ENCODE peak calls at places on chromosome 16, in four cellular contexts. T is HCT116, O is SK-N-SH, J is H1. H is an unnamed sample.

GRCh38 chr16:10589106-10589505 is 8.7 kb upstream of the EMP2 start:
- DNase-seq in O (no peak), J (no peak), T (no peak), H (no peak)

GRCh38 chr16:65991149-65991701 is 375.3 kb upstream of the CDH5 start:
- DNase-seq in O (no peak), T (no peak), J (no peak), H (no peak)

GRCh38 chr16:80741716-80742115 is 62.7 kb downstream of the CDYL2 start:
- DNase-seq in T (no peak), J (no peak), O (no peak), H (no peak)

GRCh38 chr16:52069866-52070265 is 477.1 kb downstream of the TOX3 start:
- DNase-seq in O (peak; percentile 0), J (no peak), T (no peak), H (no peak)

GRCh38 chr16:65254144-65254543 is 132.3 kb upstream of the CDH11 start:
- DNase-seq in O (no peak), T (no peak), J (no peak), H (no peak)

GRCh38 chr16:3536851-3537250 is 36.0 kb downstream of the CLUAP1 start:
- DNase-seq in O (no peak), T (no peak), J (no peak), H (no peak)

GRCh38 chr16:14668556-14669223 is 25.4 kb downstream of the PLA2G10 start:
- DNase-seq in J (no peak), T (no peak), O (no peak), H (no peak)

GRCh38 chr16:11301645-11302513 is 20.7 kb upstream of the PRM1 start:
- DNase-seq in J (no peak), T (no peak), O (no peak), H (no peak)

GRCh38 chr16:11330526-11331237 is 14.6 kb upstream of the RMI2 start:
- DNase-seq in T (no peak), J (no peak), O (no peak), H (no peak)

GRCh38 chr16:54040975-54041374 is 245.6 kb downstream of the IRX3 start:
- DNase-seq in O (no peak), T (no peak), J (no peak), H (no peak)

GRCh38 chr16:84687715-84688114 is 12.1 kb upstream of the USP10 start:
- DNase-seq in J (no peak), T (no peak), O (no peak), H (no peak)

GRCh38 chr16:27428035-27428785 is 26.2 kb downstream of the IL21R start:
- DNase-seq in O (no peak), T (no peak), J (no peak), H (no peak)

GRCh38 chr16:84478172-84478948 is 26.1 kb downstream of the MEAK7 start:
- DNase-seq in O (no peak), J (no peak), T (no peak), H (no peak)

GRCh38 chr16:67767953-67768352 is 38.4 kb downstream of the RANBP10 start:
- DNase-seq in T (no peak), J (no peak), O (no peak), H (no peak)

GRCh38 chr16:1945559-1946391 is 2.8 kb upstream of the MSRB1 start:
- DNase-seq in T (no peak), J (no peak), O (no peak), H (no peak)

GRCh38 chr16:57000271-57001025 is 11.1 kb downstream of the NLRC5 start:
- DNase-seq in J (no peak), T (peak; percentile 19), O (no peak), H (no peak)

GRCh38 chr16:85202631-85203461 is 90.6 kb upstream of the CIBAR2 start:
- DNase-seq in O (peak; percentile 95), T (no peak), J (no peak), H (no peak)

GRCh38 chr16:28260193-28260592 is 32.1 kb upstream of the SBK1 start:
- DNase-seq in T (no peak), J (no peak), O (no peak), H (no peak)

GRCh38 chr16:85749686-85750020 is 1.2 kb downstream of the C16orf74 start:
- DNase-seq in O (no peak), T (no peak), J (no peak), H (no peak)

GRCh38 chr16:89455178-89455577 is 35.2 kb downstream of the ANKRD11 start:
- DNase-seq in O (no peak), T (no peak), J (no peak), H (no peak)

GRCh38 chr16:59392911-59393310 is 658.8 kb upstream of the GOT2 start:
- DNase-seq in T (no peak), J (no peak), O (no peak), H (no peak)

GRCh38 chr16:67146523-67147357 is 4.1 kb downstream of the B3GNT9 start:
- DNase-seq in O (no peak), J (no peak), T (no peak), H (no peak)

GRCh38 chr16:67167588-67167987 is 2.8 kb upstream of the NOL3 start:
- DNase-seq in O (no peak), J (no peak), T (no peak), H (no peak)

GRCh38 chr16:46649571-46649970 is 28.4 kb upstream of the SHCBP1 start:
- DNase-seq in T (no peak), O (no peak), J (no peak), H (no peak)

GRCh38 chr16:12942861-12943260 is 41.5 kb downstream of the SHISA9 start:
- DNase-seq in O (no peak), T (no peak), J (no peak), H (no peak)

GRCh38 chr16:80656161-80656560 is 115.4 kb downstream of the DYNLRB2 start:
- DNase-seq in J (no peak), T (no peak), O (no peak), H (no peak)

GRCh38 chr16:24045641-24046040 is 209.9 kb downstream of the PRKCB start:
- DNase-seq in T (no peak), O (peak; percentile 70), J (peak; percentile 81), H (peak; percentile 16)
- TF ChIP-seq JUND in T (no peak), O (no peak), J (peak; percentile 35), H (no peak)

DNA sequence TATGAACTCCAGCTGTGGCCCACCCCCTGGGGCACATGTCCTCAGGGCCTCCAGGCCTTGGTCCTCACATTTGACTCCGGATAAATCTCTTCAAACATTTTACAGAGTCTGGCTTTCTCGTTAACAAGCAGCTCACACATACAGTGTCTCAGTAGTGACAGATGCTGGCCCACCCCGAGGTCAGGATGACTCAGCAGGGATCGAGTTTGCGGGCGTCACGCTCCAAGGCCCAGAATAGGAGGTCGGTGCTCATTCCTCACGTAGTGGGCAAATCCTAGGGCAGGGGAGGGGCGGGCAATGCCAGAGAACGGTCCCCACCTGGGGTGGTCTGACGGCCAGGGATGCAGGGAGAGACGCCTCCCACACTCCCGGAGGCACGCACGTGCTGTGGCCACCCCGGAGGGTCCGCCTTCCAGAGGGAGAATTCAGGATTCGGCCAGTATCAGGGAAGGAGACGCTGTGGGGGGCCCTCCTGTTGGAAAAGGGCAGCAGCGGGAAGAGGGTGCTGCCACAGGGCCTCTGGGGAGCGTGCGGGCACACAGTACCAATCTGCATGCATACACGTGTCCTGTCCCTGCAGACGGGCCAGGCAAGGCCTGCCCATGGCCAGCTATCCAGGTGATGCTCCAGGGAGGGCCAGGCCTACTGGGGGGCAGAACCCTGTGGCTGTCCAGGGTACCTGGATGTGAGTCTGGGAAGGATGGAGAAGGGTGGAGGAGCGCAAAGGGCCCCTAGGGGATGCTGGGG is 8.6 kb downstream of the SLC7A5 start:
- DNase-seq in O (peak; percentile 30), J (no peak), T (no peak), H (peak; percentile 49)
- TF ChIP-seq JUND in O (no peak), J (no peak), T (no peak), H (no peak)

DNA sequence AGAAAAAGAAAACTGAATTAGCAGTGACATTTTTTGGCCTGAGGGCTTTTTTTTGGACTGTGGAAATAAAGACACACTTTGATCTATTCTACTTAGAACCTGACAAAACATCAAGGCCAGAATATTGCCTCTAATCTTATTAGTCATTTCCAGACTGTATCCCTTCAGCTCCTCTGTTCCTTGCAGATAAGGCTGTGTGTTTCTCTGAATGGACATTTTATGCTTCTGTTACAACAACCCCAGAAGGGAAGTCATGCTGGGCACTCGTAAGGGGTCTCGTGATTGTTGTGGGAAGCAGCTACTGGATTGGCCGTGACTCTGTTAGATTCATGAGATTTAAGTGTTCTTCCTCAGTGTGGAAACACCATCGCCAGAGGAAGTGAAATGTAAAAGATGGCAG is 31.7 kb upstream of the HS3ST2 start:
- DNase-seq in T (no peak), O (peak; percentile 21), J (no peak), H (no peak)
- TF ChIP-seq JUND in T (no peak), O (no peak), J (no peak), H (no peak)

GRCh38 chr16:72542103-72542502 is 370.1 kb upstream of the PMFBP1 start:
- DNase-seq in J (no peak), O (no peak), T (no peak), H (no peak)

GRCh38 chr16:72532896-72533295 is 360.9 kb upstream of the PMFBP1 start:
- DNase-seq in O (no peak), J (no peak), T (no peak), H (no peak)

GRCh38 chr16:72537684-72538083 is 365.7 kb upstream of the PMFBP1 start:
- DNase-seq in T (no peak), J (no peak), O (peak; percentile 23), H (no peak)

GRCh38 chr16:72536673-72537435 is 364.9 kb upstream of the PMFBP1 start:
- DNase-seq in O (no peak), T (no peak), J (no peak), H (no peak)
- TF ChIP-seq JUND in O (no peak), T (no peak), J (no peak), H (no peak)

DNA sequence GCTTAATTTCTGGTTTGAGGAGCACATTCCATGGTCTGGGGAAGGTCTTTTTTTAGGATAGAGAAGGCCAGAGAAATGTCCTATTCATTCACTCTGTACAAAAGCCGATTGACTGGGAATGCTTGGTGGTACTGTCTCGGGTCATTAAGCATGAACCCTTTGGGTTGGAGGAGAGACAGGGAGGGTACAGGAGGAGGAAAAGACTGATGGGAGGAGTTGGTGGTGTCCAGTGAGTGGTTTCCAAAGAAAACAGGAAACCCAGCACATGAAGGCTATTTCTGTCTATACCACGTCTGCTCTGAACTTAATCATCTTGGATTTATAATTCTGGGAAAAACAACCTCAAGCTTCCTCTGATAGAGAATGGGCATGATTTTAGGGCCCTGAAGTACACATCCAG is 111.9 kb downstream of the XYLT1 start:
- DNase-seq in O (no peak), T (no peak), J (no peak), H (no peak)
- TF ChIP-seq JUND in O (no peak), T (no peak), J (no peak), H (no peak)

DNA sequence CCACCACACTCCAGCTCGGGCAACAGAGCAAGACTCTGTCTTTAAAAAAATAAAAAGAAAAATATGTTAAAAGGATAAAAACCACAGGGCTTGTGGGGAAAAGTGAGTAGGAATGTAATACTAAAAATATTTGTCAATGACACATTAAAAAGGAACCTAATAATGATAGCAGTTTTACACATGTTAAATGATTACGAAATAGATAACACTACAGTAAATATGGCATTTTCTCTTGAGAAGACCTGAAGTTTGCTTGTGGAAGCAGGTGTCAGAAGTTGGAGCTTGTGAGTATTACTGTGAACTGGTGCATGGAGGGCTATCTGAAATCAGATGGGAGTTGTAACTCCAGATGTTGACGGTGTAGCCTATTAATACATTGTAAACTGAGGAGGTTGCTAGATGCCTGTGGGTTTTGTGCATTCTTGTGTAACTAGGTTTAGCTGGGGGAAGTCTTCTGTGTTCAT is 44.3 kb upstream of the CLEC18A start:
- DNase-seq in J (no peak), T (no peak), O (no peak), H (no peak)
- TF ChIP-seq JUND in J (no peak), T (no peak), O (no peak), H (no peak)

H was measured in T47D.